ENCODE peak calls at places on chromosomes 11 and 22, in four cellular contexts. M is fibroblast of lung, P is HCT116, O is brain microvascular endothelial cell. T is an unnamed sample.

GRCh38 chr22:20987375-20987774 is 5.3 kb downstream of the LZTR1 start:
- DNase-seq in P (no peak), O (no peak), M (no peak), T (no peak)

GRCh38 chr11:35343033-35343598 is 76.2 kb downstream of the SLC1A2 start:
- DNase-seq in M (no peak), O (no peak), P (no peak), T (no peak)

GRCh38 chr22:50148991-50149721 is 21.4 kb upstream of the PANX2 start:
- DNase-seq in O (peak; percentile 33), M (peak; percentile 28), P (peak; percentile 61), T (peak; percentile 77)

GRCh38 chr22:21909871-21910270 is 42.4 kb upstream of the MAPK1 start:
- DNase-seq in M (no peak), O (no peak), P (no peak), T (no peak)

GRCh38 chr11:75023446-75024067 is 34.8 kb downstream of the NEU3 start:
- DNase-seq in M (no peak), P (no peak), O (no peak), T (no peak)

GRCh38 chr22:20552450-20552894 is 45.1 kb downstream of the MED15 start:
- DNase-seq in P (no peak), O (peak; percentile 40), M (peak; percentile 57), T (peak; percentile 77)

GRCh38 chr11:34653031-34653430 is 32.1 kb downstream of the EHF start:
- DNase-seq in O (no peak), P (no peak), M (no peak), T (no peak)

GRCh38 chr11:62280452-62280851 is 10.5 kb downstream of the SCGB2A2 start:
- DNase-seq in O (no peak), P (no peak), M (no peak), T (no peak)

GRCh38 chr11:129280027-129280811 is 88.1 kb upstream of the ARHGAP32 start:
- DNase-seq in M (peak; percentile 32), O (no peak), P (no peak), T (no peak)

GRCh38 chr11:121723261-121723741 is 270.5 kb upstream of the SORL1-AS1 start:
- DNase-seq in P (no peak), O (peak; percentile 3), M (peak; percentile 67), T (no peak)

GRCh38 chr11:7651700-7652099 is 21.6 kb downstream of the CYB5R2 start:
- DNase-seq in P (no peak), O (no peak), M (no peak), T (peak; percentile 81)

GRCh38 chr11:95050595-95051202 is 1.5 kb downstream of the KDM4F start:
- DNase-seq in P (no peak), O (no peak), M (no peak), T (no peak)
- TF ChIP-seq CTCF in P (no peak), O (no peak), M (no peak), T (no peak)

GRCh38 chr22:29435236-29435635 is 3.1 kb upstream of the RFPL1 start:
- DNase-seq in P (no peak), O (no peak), M (no peak), T (peak; percentile 2)

GRCh38 chr22:29426476-29426875 is 11.9 kb upstream of the RFPL1 start:
- DNase-seq in P (no peak), M (no peak), O (no peak), T (no peak)

GRCh38 chr22:29434288-29434687 is 4.1 kb upstream of the RFPL1 start:
- DNase-seq in O (no peak), M (no peak), P (no peak), T (no peak)

GRCh38 chr22:29427176-29427760 is 11.1 kb upstream of the RFPL1 start:
- DNase-seq in P (no peak), O (no peak), M (no peak), T (no peak)

GRCh38 chr22:29431986-29432385 is 6.4 kb upstream of the RFPL1 start:
- DNase-seq in P (no peak), M (no peak), O (no peak), T (no peak)
- H3K27me3 ChIP-seq in P (peaks cover 7% of the 10 kb centered on the region), M (peaks cover 28% of the 10 kb centered on the region), O (peaks cover 20% of the 10 kb centered on the region), T (no peaks in the 10 kb centered on the region)

GRCh38 chr11:271316-271715 is 6.9 kb upstream of the NLRP6 start:
- DNase-seq in M (no peak), O (no peak), P (no peak), T (no peak)

GRCh38 chr11:269146-269890 is 8.9 kb upstream of the NLRP6 start:
- DNase-seq in M (no peak), P (no peak), O (no peak), T (no peak)

GRCh38 chr11:270451-271208 is 7.6 kb upstream of the NLRP6 start:
- DNase-seq in M (no peak), P (no peak), O (no peak), T (no peak)

GRCh38 chr11:266676-267439 is 11.3 kb upstream of the NLRP6 start:
- DNase-seq in O (no peak), P (no peak), M (no peak), T (no peak)

DNA sequence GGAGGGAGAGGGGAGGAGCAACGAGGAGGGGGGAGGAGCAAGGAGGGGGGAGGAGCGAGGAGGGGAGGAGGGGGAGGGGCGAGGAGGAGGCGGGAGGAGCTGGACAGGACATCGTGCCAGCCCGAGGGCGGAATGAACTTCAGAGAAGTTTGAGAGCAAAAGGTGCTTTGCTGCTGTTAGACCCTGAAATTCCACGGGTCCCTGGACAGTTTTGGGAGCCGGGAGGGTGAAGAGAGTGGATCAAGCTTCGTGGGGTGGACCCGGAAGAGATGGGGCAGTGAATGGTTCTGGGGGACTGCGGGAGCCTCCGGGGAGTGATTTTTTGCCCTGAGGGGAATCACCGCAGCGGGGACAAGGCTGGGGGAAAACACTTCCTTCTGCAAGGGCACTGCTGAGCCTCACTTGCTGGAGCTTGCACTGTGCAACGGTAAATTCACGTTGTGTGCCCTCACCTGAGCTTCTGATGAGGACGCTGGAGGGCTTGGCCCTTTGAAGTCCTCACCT is 10.7 kb upstream of the NLRP6 start:
- DNase-seq in O (no peak), M (no peak), P (no peak), T (peak; percentile 7)
- H3K4me3 ChIP-seq in O (no peak overlapping the region), M (no peak overlapping the region), P (no peak overlapping the region), T (peak overlapping the region; percentile 31)

GRCh38 chr22:19213496-19214473 is 35.2 kb upstream of the SLC25A1 start:
- DNase-seq in M (peak; percentile 72), O (no peak), P (no peak), T (no peak)
- TF ChIP-seq CTCF in M (no peak), O (no peak), P (no peak), T (no peak)

DNA sequence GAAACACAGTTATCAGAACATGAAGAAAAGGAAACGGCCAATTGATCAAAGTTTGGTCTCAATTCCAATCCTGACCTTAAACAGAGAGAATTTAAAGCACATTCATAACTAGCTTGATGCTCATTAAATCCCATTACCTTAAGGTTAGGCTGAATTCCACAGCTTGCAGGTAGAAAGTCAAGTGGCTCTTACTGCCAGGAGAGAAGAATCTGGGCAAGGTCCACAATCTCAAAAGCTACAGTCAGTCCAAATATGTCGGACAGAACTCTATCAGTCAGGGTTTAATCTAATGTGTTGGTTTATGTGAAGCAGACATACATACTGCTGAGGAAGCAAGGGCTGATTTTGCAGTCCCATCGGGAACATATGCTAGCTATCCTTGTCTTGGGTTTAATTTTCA is 348.8 kb downstream of the SOX6 start:
- DNase-seq in O (no peak), M (no peak), P (no peak), T (no peak)
- H3K27me3 ChIP-seq in O (no peaks in the 10 kb centered on the region), M (no peaks in the 10 kb centered on the region), P (peaks cover 33% of the 10 kb centered on the region), T (no peaks in the 10 kb centered on the region)